ENCODE peak calls at places on chromosome 22, in four cellular contexts. X is IMR-90, V is iris pigment epithelial cell, B is NCI-H1436. M is an unnamed sample.

GRCh38 chr22:30866811-30867271 is 101.7 kb downstream of the MORC2 start:
- DNase-seq in X (no peak), B (no peak), V (no peak), M (no peak)

GRCh38 chr22:36324414-36324813 is 63.4 kb downstream of the MYH9 start:
- DNase-seq in X (no peak), V (no peak), B (no peak), M (no peak)

GRCh38 chr22:50444663-50445062 is 30.2 kb downstream of the SBF1 start:
- DNase-seq in B (no peak), X (peak; percentile 78), V (peak; percentile 85), M (no peak)

GRCh38 chr22:49687333-49687732 is 140.3 kb downstream of the BRD1 start:
- DNase-seq in X (no peak), V (no peak), B (no peak), M (no peak)

GRCh38 chr22:44658371-44658953 is 43.5 kb upstream of the PRR5 start:
- DNase-seq in V (peak; percentile 87), X (peak; percentile 62), B (no peak), M (no peak)

GRCh38 chr22:43327039-43327438 is 16.1 kb downstream of the SCUBE1 start:
- DNase-seq in B (no peak), X (no peak), V (no peak), M (no peak)

GRCh38 chr22:46239261-46240048 is 10.6 kb downstream of the CDPF1 start:
- DNase-seq in B (no peak), V (no peak), X (no peak), M (no peak)

GRCh38 chr22:50299724-50300619 is 7.5 kb downstream of the PLXNB2 start:
- DNase-seq in V (no peak), B (no peak), X (no peak), M (no peak)

GRCh38 chr22:49638788-49639187 is 188.9 kb downstream of the BRD1 start:
- DNase-seq in V (no peak), B (no peak), X (no peak), M (no peak)

GRCh38 chr22:43697894-43698293 is 114.2 kb downstream of the EFCAB6 start:
- DNase-seq in X (no peak), V (no peak), B (no peak), M (no peak)

GRCh38 chr22:49153921-49154320 is 673.8 kb downstream of the BRD1 start:
- DNase-seq in V (no peak), X (no peak), B (no peak), M (no peak)

GRCh38 chr22:35116817-35117216 is 50.9 kb downstream of the ISX start:
- DNase-seq in X (no peak), B (no peak), V (no peak), M (no peak)

GRCh38 chr22:46025973-46026906 is 49.3 kb upstream of the WNT7B start:
- DNase-seq in X (no peak), V (no peak), B (no peak), M (no peak)

GRCh38 chr22:48535868-48536690 is 1291.6 kb downstream of the BRD1 start:
- DNase-seq in V (no peak), X (no peak), B (no peak), M (no peak)

GRCh38 chr22:31148953-31149627 is 8.8 kb upstream of the PLA2G3 start:
- DNase-seq in B (peak; percentile 55), V (peak; percentile 76), X (peak; percentile 80), M (no peak)

GRCh38 chr22:25960375-25960774 is 208.9 kb upstream of the SEZ6L start:
- DNase-seq in X (no peak), V (no peak), B (no peak), M (no peak)

GRCh38 chr22:37768273-37768672 is 39.5 kb upstream of the GCAT start:
- DNase-seq in B (no peak), V (no peak), X (no peak), M (no peak)

GRCh38 chr22:44587004-44587793 is 89.2 kb upstream of the RTL6 start:
- DNase-seq in B (peak; percentile 47), X (peak; percentile 11), V (no peak), M (no peak)

GRCh38 chr22:17569971-17570511 is 6.7 kb downstream of the SLC25A18 start:
- DNase-seq in X (peak; percentile 4), V (peak; percentile 37), B (no peak), M (no peak)

GRCh38 chr22:36871669-36872081 is 10.9 kb downstream of the NCF4 start:
- DNase-seq in B (no peak), V (no peak), X (no peak), M (no peak)

GRCh38 chr22:45934659-45935341 is 42.2 kb downstream of the WNT7B start:
- DNase-seq in V (peak; percentile 77), B (peak; percentile 11), X (peak; percentile 91), M (no peak)

GRCh38 chr22:23161029-23161428 is 15.8 kb downstream of the RAB36 start:
- DNase-seq in B (no peak), V (no peak), X (no peak), M (no peak)

GRCh38 chr22:44158766-44159165 is 22.0 kb upstream of the PARVG start:
- DNase-seq in B (no peak), X (no peak), V (no peak), M (no peak)

GRCh38 chr22:43333156-43333555 is 10.0 kb downstream of the SCUBE1 start:
- DNase-seq in V (no peak), B (no peak), X (no peak), M (no peak)

GRCh38 chr22:25112538-25113253 is 87.0 kb upstream of the CRYBB3 start:
- DNase-seq in V (no peak), B (no peak), X (no peak), M (no peak)

GRCh38 chr22:43996981-43997265 is 27.2 kb upstream of the PARVB start:
- DNase-seq in X (no peak), B (no peak), V (no peak), M (no peak)

GRCh38 chr22:17880468-17880867 is 106.2 kb upstream of the BID start:
- DNase-seq in B (no peak), V (no peak), X (no peak), M (no peak)

GRCh38 chr22:17477401-17477833 is 85.9 kb upstream of the SLC25A18 start:
- DNase-seq in X (no peak), B (peak; percentile 51), V (no peak), M (no peak)

GRCh38 chr22:25564979-25565677 is 653 bp downstream of the GRK3 start:
- DNase-seq in X (no peak), V (peak; percentile 12), B (no peak), M (peak; percentile 29)

GRCh38 chr22:50247748-50248147 is 2.9 kb upstream of the TUBGCP6 start:
- DNase-seq in V (peak; percentile 80), X (peak; percentile 61), B (peak; percentile 86), M (no peak)

GRCh38 chr22:26702906-26703830 is 45.8 kb downstream of the MIAT start:
- DNase-seq in B (no peak), V (peak; percentile 92), X (peak; percentile 90), M (no peak)

M was measured in activated T-helper 1 cell treated with anti-CD3 and anti-CD28 coated beads, Interleukin-12 subunit alpha, Interleukin-12 subunit beta, Interleukin-2, Interleukin-4 antibody, amounts not matched to agents 30 ng/mL and 10 ng/mL and 1 ng/mL, durations not matched to agents 14 hours and 24 hours and 36 hours.